ENCODE peak calls at places on chromosome 2, in six cellular contexts. E, X, B, Z, S and C are unnamed samples.

GRCh38 chr2:67318966-67319590 is 78.1 kb upstream of the ETAA1 start:
- DNase-seq in E (no peak), X (no peak), B (no peak), Z (no peak), S (no peak), C (no peak)

GRCh38 chr2:236852100-236852976 is 233.4 kb upstream of the COPS8 start:
- DNase-seq in E (no peak), X (no peak), B (no peak), Z (no peak), S (no peak), C (no peak)

GRCh38 chr2:47767880-47768609 is 14.9 kb upstream of the MSH6 start:
- DNase-seq in E (peak), X (peak), B (peak), Z (peak), S (peak), C (no peak)

GRCh38 chr2:33215299-33215698 is 261.1 kb upstream of the RASGRP3 start:
- DNase-seq in E (no peak), X (no peak), B (no peak), Z (peak), S (peak), C (no peak)

GRCh38 chr2:74026674-74027294 is 42.1 kb downstream of the TET3 start:
- DNase-seq in E (no peak), X (no peak), B (no peak), Z (no peak), S (no peak), C (no peak)

GRCh38 chr2:150681120-150681796 is 193.8 kb upstream of the RND3 start:
- DNase-seq in E (no peak), X (no peak), B (no peak), Z (peak), S (peak), C (peak)

GRCh38 chr2:133287709-133288108 is 280.6 kb downstream of the NCKAP5 start:
- DNase-seq in E (no peak), X (no peak), B (no peak), Z (peak), S (no peak), C (no peak)

GRCh38 chr2:49288902-49289680 is 134.8 kb upstream of the FSHR start:
- DNase-seq in E (no peak), X (no peak), B (no peak), Z (no peak), S (no peak), C (no peak)

GRCh38 chr2:12110074-12110473 is 363.6 kb downstream of the LPIN1 start:
- DNase-seq in E (no peak), X (no peak), B (no peak), Z (no peak), S (no peak), C (no peak)

GRCh38 chr2:12437144-12437543 is 279.6 kb upstream of the TRIB2 start:
- DNase-seq in E (no peak), X (no peak), B (no peak), Z (no peak), S (no peak), C (no peak)

GRCh38 chr2:10297950-10298349 is 4.8 kb upstream of the HPCAL1 start:
- DNase-seq in E (peak), X (no peak), B (no peak), Z (peak), S (peak), C (peak)

GRCh38 chr2:19292007-19292406 is 66.4 kb downstream of the OSR1 start:
- DNase-seq in E (no peak), X (no peak), B (no peak), Z (no peak), S (no peak), C (no peak)

GRCh38 chr2:234839285-234839684 is 112.5 kb upstream of the SH3BP4 start:
- DNase-seq in E (peak), X (no peak), B (no peak), Z (peak), S (no peak), C (peak)

GRCh38 chr2:229815858-229816257 is 101.5 kb upstream of the DNER start:
- DNase-seq in E (no peak), X (no peak), B (no peak), Z (peak), S (no peak), C (peak)

GRCh38 chr2:135815269-135815668 is 21.7 kb downstream of the LCT start:
- DNase-seq in E (no peak), X (no peak), B (no peak), Z (no peak), S (no peak), C (no peak)

GRCh38 chr2:230441188-230441897 is 25.3 kb downstream of the SP100 start:
- DNase-seq in E (no peak), X (no peak), B (no peak), Z (peak), S (no peak), C (no peak)

GRCh38 chr2:37427241-37427640 is 82.8 kb downstream of the QPCT start:
- DNase-seq in E (no peak), X (no peak), B (no peak), Z (no peak), S (no peak), C (no peak)

GRCh38 chr2:27095745-27096651 is 9.4 kb downstream of the KHK start:
- DNase-seq in E (peak), X (no peak), B (peak), Z (peak), S (no peak), C (no peak)

GRCh38 chr2:72415256-72415655 is 267.6 kb upstream of the CYP26B1 start:
- DNase-seq in E (no peak), X (no peak), B (no peak), Z (peak), S (peak), C (no peak)

GRCh38 chr2:33457588-33458247 is 18.7 kb upstream of the RASGRP3 start:
- DNase-seq in E (no peak), X (no peak), B (no peak), Z (no peak), S (no peak), C (no peak)

GRCh38 chr2:207408086-207408794 is 121.5 kb upstream of the CREB1 start:
- DNase-seq in E (peak), X (peak), B (no peak), Z (peak), S (no peak), C (peak)

GRCh38 chr2:107553045-107553444 is 273.6 kb upstream of the RGPD4 start:
- DNase-seq in E (no peak), X (no peak), B (no peak), Z (no peak), S (no peak), C (no peak)

GRCh38 chr2:26494199-26494598 is 16.3 kb upstream of the OTOF start:
- DNase-seq in E (no peak), X (no peak), B (no peak), Z (no peak), S (no peak), C (no peak)

GRCh38 chr2:64979744-64980143 is 9.5 kb upstream of the SLC1A4 start:
- DNase-seq in E (no peak), X (no peak), B (no peak), Z (no peak), S (no peak), C (no peak)

GRCh38 chr2:150832686-150833085 is 345.2 kb upstream of the RND3 start:
- DNase-seq in E (no peak), X (no peak), B (no peak), Z (peak), S (no peak), C (no peak)

GRCh38 chr2:23520256-23520655 is 135.3 kb downstream of the KLHL29 start:
- DNase-seq in E (peak), X (no peak), B (no peak), Z (no peak), S (no peak), C (no peak)

GRCh38 chr2:45964226-45964841 is 312.9 kb downstream of the PRKCE start:
- DNase-seq in E (peak), X (peak), B (peak), Z (peak), S (peak), C (peak)

GRCh38 chr2:22124003-22124402 is 1000.2 kb downstream of the TDRD15 start:
- DNase-seq in E (peak), X (no peak), B (no peak), Z (no peak), S (no peak), C (no peak)

GRCh38 chr2:109447811-109448210 is 166.0 kb downstream of the SEPTIN10 start:
- DNase-seq in E (no peak), X (no peak), B (no peak), Z (no peak), S (no peak), C (no peak)

GRCh38 chr2:240812721-240813120 is 7.3 kb downstream of the KIF1A start:
- DNase-seq in E (no peak), X (no peak), B (no peak), Z (no peak), S (no peak), C (no peak)

GRCh38 chr2:119247844-119248271 is 24.2 kb downstream of the STEAP3 start:
- DNase-seq in E (no peak), X (no peak), B (no peak), Z (no peak), S (no peak), C (no peak)

GRCh38 chr2:65402339-65402738 is 30.1 kb downstream of the SPRED2 start:
- DNase-seq in E (no peak), X (no peak), B (no peak), Z (peak), S (no peak), C (no peak)

GRCh38 chr2:16546128-16546754 is 119.4 kb downstream of the CYRIA start:
- DNase-seq in E (peak), X (no peak), B (no peak), Z (no peak), S (no peak), C (no peak)

GRCh38 chr2:3127710-3128109 is 249.9 kb downstream of the EIPR1 start:
- DNase-seq in E (no peak), X (peak), B (no peak), Z (no peak), S (no peak), C (no peak)

GRCh38 chr2:25402477-25402876 is 60.8 kb upstream of the DNMT3A start:
- DNase-seq in E (no peak), X (no peak), B (no peak), Z (no peak), S (no peak), C (no peak)

GRCh38 chr2:32788106-32788505 is 158.6 kb upstream of the LTBP1 start:
- DNase-seq in E (no peak), X (no peak), B (no peak), Z (no peak), S (no peak), C (no peak)